ENCODE peak calls at places on chromosomes 7 and 10, in five cellular contexts. T is GM23248, J is mesenchymal stem cell, L is neural progenitor cell, C is psoas muscle. V is an unnamed sample.

GRCh38 chr7:80907141-80907601 is 11.7 kb downstream of the SEMA3C start:
- DNase-seq in T (no peak), J (no peak), L (no peak), C (no peak), V (no peak)

GRCh38 chr10:3665316-3665908 is 119.6 kb downstream of the KLF6 start:
- DNase-seq in T (no peak), J (no peak), L (no peak), C (no peak), V (no peak)

GRCh38 chr10:18684953-18685352 is 25.7 kb downstream of the ARL5B start:
- DNase-seq in T (no peak), J (peak; percentile 2), L (no peak), C (no peak), V (no peak)

GRCh38 chr10:100562806-100563293 is 27.1 kb downstream of the HIF1AN start:
- DNase-seq in T (peak; percentile 80), J (peak; percentile 8), L (peak; percentile 71), C (no peak), V (peak; percentile 49)

GRCh38 chr10:58335306-58336005 is 650 bp downstream of the UBE2D1 start:
- DNase-seq in T (peak; percentile 72), J (peak; percentile 58), L (peak; percentile 33), C (peak; percentile 86), V (peak; percentile 26)

GRCh38 chr10:43039629-43040481 is 37.0 kb upstream of the RET start:
- DNase-seq in T (peak; percentile 12), J (no peak), L (no peak), C (no peak), V (no peak)

GRCh38 chr7:152435384-152436278 is at the start of gene KMT2C:
- DNase-seq in T (peak; percentile 71), J (peak; percentile 54), L (peak; percentile 81), C (peak; percentile 82), V (peak; percentile 30)

GRCh38 chr10:26437637-26438461 is at the start of gene APBB1IP:
- DNase-seq in T (peak; percentile 91), J (no peak), L (peak; percentile 24), C (peak; percentile 88), V (peak; percentile 62)

GRCh38 chr10:107118866-107119265 is 45.6 kb downstream of the SORCS1 start:
- DNase-seq in T (no peak), J (no peak), L (no peak), C (no peak), V (no peak)

GRCh38 chr7:50367098-50367497 is 62.6 kb downstream of the IKZF1 start:
- DNase-seq in T (no peak), J (no peak), L (no peak), C (no peak), V (no peak)

GRCh38 chr7:129066290-129067131 is 11.6 kb upstream of the TNPO3 start:
- DNase-seq in T (peak; percentile 91), J (peak; percentile 85), L (no peak), C (no peak), V (peak; percentile 84)

DNA sequence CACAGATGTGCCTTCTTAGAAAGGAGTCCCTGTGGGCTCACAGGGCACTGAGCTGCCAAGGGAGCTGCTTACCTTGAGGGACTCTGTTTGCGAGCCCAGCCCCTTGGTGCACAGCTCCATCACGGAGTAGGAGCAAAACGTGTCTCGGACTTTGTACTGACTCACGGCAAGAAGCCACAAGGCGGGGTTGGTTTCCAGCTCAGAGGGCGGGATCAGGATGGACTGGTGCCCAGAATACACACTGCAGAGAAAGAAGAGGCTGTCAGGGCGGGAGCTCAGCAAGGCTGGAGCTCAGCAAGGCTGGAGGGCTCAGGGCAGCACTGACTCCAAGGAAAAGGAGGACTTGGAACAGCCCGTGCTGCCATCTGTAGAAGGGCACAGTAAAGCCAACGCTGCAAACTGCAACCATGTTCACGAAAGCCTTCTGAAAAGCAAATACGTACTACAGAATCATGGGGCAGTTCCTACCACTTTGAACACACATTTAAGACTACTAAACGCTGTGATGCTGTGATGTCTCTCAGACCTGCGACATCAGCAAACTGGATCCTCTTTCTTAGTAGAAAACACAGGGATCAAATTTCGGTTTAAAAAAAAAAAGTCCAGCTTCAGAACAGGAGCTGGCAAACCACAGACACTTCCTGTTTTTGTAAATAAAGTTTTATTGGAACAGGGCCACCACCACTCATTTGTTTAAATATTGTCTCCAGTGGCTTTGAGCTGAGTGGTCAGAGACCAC is 194.3 kb downstream of the ZMYND11 start:
- DNase-seq in T (peak; percentile 98), J (peak; percentile 92), L (peak; percentile 43), C (peak; percentile 85), V (peak; percentile 95)
- H3K4me3 ChIP-seq in T (peak overlapping the region; percentile 69), J (peak overlapping the region; percentile 71), L (no peak overlapping the region), C (no peak overlapping the region), V (peak overlapping the region; percentile 44)

GRCh38 chr7:120998996-120999565 is 10.6 kb downstream of the CPED1 start:
- DNase-seq in T (no peak), J (no peak), L (no peak), C (no peak), V (no peak)

GRCh38 chr7:121001234-121001633 is 12.7 kb downstream of the CPED1 start:
- DNase-seq in T (no peak), J (no peak), L (no peak), C (no peak), V (no peak)

GRCh38 chr7:120998525-120998924 is 10.0 kb downstream of the CPED1 start:
- DNase-seq in T (no peak), J (no peak), L (no peak), C (no peak), V (no peak)

GRCh38 chr7:121001932-121002754 is 13.6 kb downstream of the CPED1 start:
- DNase-seq in T (no peak), J (no peak), L (no peak), C (no peak), V (no peak)

DNA sequence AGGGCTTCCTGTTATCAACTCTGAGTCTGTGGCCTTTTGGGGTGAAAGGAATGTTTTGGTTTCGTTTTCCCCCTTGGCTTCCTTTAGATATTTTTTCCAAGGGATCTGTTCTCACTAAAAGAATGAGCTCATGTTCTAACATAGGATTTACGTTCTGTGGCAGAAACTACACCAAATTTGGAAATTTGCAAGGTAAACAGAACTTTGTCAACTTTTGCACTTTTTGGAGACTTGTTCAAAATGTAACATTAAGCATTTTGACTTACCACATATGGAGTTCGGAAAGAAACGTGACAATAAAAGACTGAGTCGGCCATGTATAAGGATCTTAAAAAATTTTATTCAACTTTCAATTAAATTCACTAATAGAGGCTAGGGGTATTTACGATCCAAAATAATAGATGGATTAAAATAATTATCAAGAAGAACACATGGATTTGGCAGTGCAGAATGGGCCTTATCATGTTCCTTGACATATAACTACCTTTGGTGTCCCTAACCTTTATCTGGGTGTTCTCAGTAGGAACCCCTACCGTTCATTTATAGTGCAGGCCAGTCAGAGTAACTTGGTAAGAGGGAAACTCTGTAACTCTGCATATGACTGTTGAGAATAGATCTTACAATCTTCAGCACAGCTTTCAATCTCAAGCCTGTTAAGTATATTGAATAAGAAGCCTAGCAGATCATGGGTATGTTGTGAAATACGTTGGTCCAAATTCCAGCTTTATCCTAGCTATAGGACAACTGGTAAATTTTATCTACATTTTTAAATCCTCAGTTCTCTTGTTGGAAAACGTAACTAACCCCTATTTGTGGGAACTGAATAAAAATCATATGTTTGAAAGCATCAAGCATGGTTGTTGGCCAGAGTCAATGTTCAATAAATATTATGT is 11.8 kb downstream of the CPED1 start:
- DNase-seq in T (peak; percentile 71), J (peak; percentile 78), L (no peak), C (no peak), V (peak; percentile 80)
- H3K4me3 ChIP-seq in T (peak overlapping the region; percentile 73), J (peak overlapping the region; percentile 67), L (no peak overlapping the region), C (peak overlapping the region; percentile 42), V (peak overlapping the region; percentile 39)

GRCh38 chr10:1058017-1058416 is 1.8 kb downstream of the WDR37 start:
- DNase-seq in T (no peak), J (no peak), L (no peak), C (no peak), V (no peak)
- H3K4me3 ChIP-seq in T (peak overlapping the region; percentile 83), J (peak overlapping the region; percentile 98), L (peak overlapping the region; percentile 90), C (peak overlapping the region; percentile 96), V (peak overlapping the region; percentile 96)

GRCh38 chr7:135801877-135802276 is 53.3 kb upstream of the FAM180A start:
- DNase-seq in T (no peak), J (no peak), L (no peak), C (no peak), V (no peak)

GRCh38 chr7:135802697-135803096 is 54.1 kb upstream of the FAM180A start:
- DNase-seq in T (peak; percentile 46), J (peak; percentile 23), L (no peak), C (no peak), V (peak; percentile 23)

GRCh38 chr7:135801045-135801693 is 52.6 kb upstream of the FAM180A start:
- DNase-seq in T (peak; percentile 83), J (peak; percentile 76), L (peak; percentile 88), C (no peak), V (peak; percentile 84)

GRCh38 chr7:135799881-135800280 is 51.3 kb upstream of the FAM180A start:
- DNase-seq in T (peak; percentile 35), J (no peak), L (no peak), C (no peak), V (no peak)

DNA sequence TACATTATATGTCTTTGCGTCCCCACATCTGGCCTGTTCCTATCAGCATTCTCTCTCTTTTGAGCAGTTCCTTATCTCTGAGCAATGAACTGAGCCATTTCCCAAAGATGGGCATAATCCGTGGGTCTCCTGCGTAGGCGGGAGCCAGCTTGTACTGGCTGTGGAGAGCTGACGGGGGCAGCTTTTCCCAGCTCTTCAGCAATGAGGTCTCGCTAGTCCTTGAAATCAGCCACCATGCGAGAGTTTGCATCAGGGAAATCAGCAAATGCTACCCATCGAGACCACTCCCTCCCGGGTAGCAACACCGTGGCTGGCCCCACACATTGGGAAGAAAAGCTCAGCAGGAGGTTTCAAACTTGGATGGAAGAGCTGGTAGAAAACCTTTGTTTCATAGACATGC is 51.9 kb upstream of the FAM180A start:
- DNase-seq in T (no peak), J (no peak), L (peak; percentile 20), C (no peak), V (no peak)
- H3K4me3 ChIP-seq in T (peak overlapping the region; percentile 31), J (no peak overlapping the region), L (no peak overlapping the region), C (no peak overlapping the region), V (no peak overlapping the region)

GRCh38 chr10:96269438-96270300 is 1.7 kb downstream of the BLNK start:
- DNase-seq in T (no peak), J (no peak), L (no peak), C (no peak), V (no peak)
- H3K4me3 ChIP-seq in T (no peak overlapping the region), J (no peak overlapping the region), L (no peak overlapping the region), C (peak overlapping the region; percentile 41), V (no peak overlapping the region)

GRCh38 chr7:148883233-148884048 is 650 bp downstream of the EZH2 start:
- DNase-seq in T (peak; percentile 53), J (peak; percentile 40), L (peak; percentile 69), C (peak; percentile 71), V (no peak)

GRCh38 chr7:148884049-148884298 is at the start of gene EZH2:
- DNase-seq in T (no peak), J (no peak), L (no peak), C (no peak), V (no peak)

GRCh38 chr7:148884299-148885022 is 370 bp upstream of the EZH2 start:
- DNase-seq in T (peak; percentile 98), J (peak; percentile 92), L (peak; percentile 96), C (peak; percentile 96), V (peak; percentile 87)

GRCh38 chr7:148882668-148883232 is 1.3 kb downstream of the EZH2 start:
- DNase-seq in T (peak; percentile 55), J (peak; percentile 16), L (no peak), C (no peak), V (peak; percentile 23)

DNA sequence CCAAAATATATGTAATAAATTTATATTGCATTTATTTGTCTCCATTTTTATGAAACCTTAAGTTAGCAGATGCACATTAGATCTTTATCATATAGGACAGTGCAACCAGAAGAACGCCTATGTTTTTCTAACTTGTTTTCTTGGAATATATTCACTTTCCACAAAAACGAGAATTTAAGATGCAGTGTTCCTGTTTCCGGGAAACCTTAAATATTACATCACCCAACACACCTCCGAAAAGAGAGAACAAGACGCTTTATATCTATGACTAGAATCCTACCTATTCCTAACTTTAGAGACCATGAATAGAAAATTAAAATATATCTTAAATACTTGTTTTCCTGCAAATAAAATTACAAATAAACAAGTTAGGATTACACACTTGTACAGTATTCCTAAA is 1.9 kb downstream of the EZH2 start:
- DNase-seq in T (no peak), J (no peak), L (no peak), C (no peak), V (no peak)
- H3K4me3 ChIP-seq in T (peak overlapping the region; percentile 94), J (peak overlapping the region; percentile 98), L (peak overlapping the region; percentile 91), C (no peak overlapping the region), V (no peak overlapping the region)

V was measured in fibroblast of the aortic adventitia.